ENCODE peak calls at places on chromosomes 11 and 22, in four cellular contexts. A, C, U and F are unnamed samples.

GRCh38 chr11:60634151-60634550 is 65.3 kb upstream of the MS4A8 start:
- DNase-seq in A (no peak), C (peak; percentile 66), U (no peak), F (no peak)

GRCh38 chr22:22877523-22878210 is 9.9 kb upstream of the IGLL5 start:
- DNase-seq in A (peak; percentile 45), C (peak; percentile 77), U (peak; percentile 85), F (peak; percentile 64)

GRCh38 chr22:17388235-17388634 is 19.0 kb downstream of the CECR2 start:
- DNase-seq in A (no peak), C (no peak), U (no peak), F (no peak)

GRCh38 chr22:27420186-27420816 is 381.3 kb downstream of the MN1 start:
- DNase-seq in A (peak; percentile 25), C (no peak), U (no peak), F (no peak)

GRCh38 chr11:35214792-35215193 is 75.8 kb downstream of the CD44 start:
- DNase-seq in A (peak; percentile 97), C (peak; percentile 66), U (peak; percentile 15), F (no peak)

GRCh38 chr11:128399186-128399585 is 188.2 kb downstream of the ETS1 start:
- DNase-seq in A (peak; percentile 87), C (no peak), U (no peak), F (no peak)

GRCh38 chr22:41939981-41940852 is 6.7 kb downstream of the CENPM start:
- DNase-seq in A (no peak), C (no peak), U (no peak), F (no peak)

GRCh38 chr22:48942698-48943566 is 884.7 kb downstream of the BRD1 start:
- DNase-seq in A (no peak), C (peak; percentile 10), U (no peak), F (no peak)

GRCh38 chr22:44309137-44309536 is 3.6 kb downstream of the SHISAL1 start:
- DNase-seq in A (peak; percentile 98), C (no peak), U (peak; percentile 52), F (no peak)

GRCh38 chr11:20050048-20050447 is 110.2 kb downstream of the DBX1 start:
- DNase-seq in A (no peak), C (no peak), U (no peak), F (no peak)

GRCh38 chr11:79950172-79950571 is 509.3 kb upstream of the TENM4 start:
- DNase-seq in A (no peak), C (no peak), U (no peak), F (no peak)

GRCh38 chr11:60777572-60777971 is 7.6 kb upstream of the MS4A10 start:
- DNase-seq in A (peak; percentile 82), C (no peak), U (peak; percentile 42), F (no peak)

GRCh38 chr11:66048525-66049313 is at the start of gene GAL3ST3:
- DNase-seq in A (no peak), C (peak; percentile 85), U (no peak), F (peak; percentile 66)

GRCh38 chr11:79174045-79175008 is 266.5 kb downstream of the TENM4 start:
- DNase-seq in A (peak; percentile 25), C (peak; percentile 62), U (peak; percentile 54), F (no peak)

GRCh38 chr22:37806409-37807338 is 1.1 kb upstream of the GCAT start:
- DNase-seq in A (peak; percentile 52), C (no peak), U (peak; percentile 37), F (no peak)

GRCh38 chr11:57974830-57975229 is 48.9 kb upstream of the OR9Q1 start:
- DNase-seq in A (no peak), C (no peak), U (peak; percentile 22), F (no peak)

GRCh38 chr22:22161924-22162851 is 82.4 kb upstream of the VPREB1 start:
- DNase-seq in A (no peak), C (no peak), U (no peak), F (no peak)

GRCh38 chr11:19200410-19201201 is 1.2 kb downstream of the CSRP3 start:
- DNase-seq in A (peak; percentile 70), C (no peak), U (no peak), F (no peak)

GRCh38 chr22:45585437-45585755 is 82.7 kb downstream of the FBLN1 start:
- DNase-seq in A (peak; percentile 65), C (no peak), U (no peak), F (no peak)

GRCh38 chr22:36328635-36329216 is 59.0 kb downstream of the MYH9 start:
- DNase-seq in A (peak; percentile 96), C (no peak), U (peak; percentile 90), F (no peak)
- H3K14ac ChIP-seq in A (peak overlapping the region; percentile 99), C (peak overlapping the region; percentile 79), U (peak overlapping the region; percentile 97), F (peak overlapping the region; percentile 59)

GRCh38 chr11:47552086-47552580 is 799 bp downstream of the CELF1 start:
- DNase-seq in A (peak; percentile 52), C (peak; percentile 51), U (peak; percentile 72), F (no peak)
- H2BK5ac ChIP-seq in A (peak overlapping the region; percentile 86), C (no peak overlapping the region), U (peak overlapping the region; percentile 53), F (peak overlapping the region; percentile 98)

GRCh38 chr22:49972163-49973017 is 11.8 kb downstream of the PIM3 start:
- DNase-seq in A (no peak), C (peak; percentile 38), U (no peak), F (no peak)

GRCh38 chr22:49973018-49973965 is 12.7 kb downstream of the PIM3 start:
- DNase-seq in A (no peak), C (peak; percentile 35), U (no peak), F (no peak)

GRCh38 chr22:49970528-49971231 is 10.1 kb downstream of the PIM3 start:
- DNase-seq in A (peak; percentile 97), C (peak; percentile 92), U (peak; percentile 95), F (peak; percentile 82)

GRCh38 chr22:49969751-49970527 is 9.4 kb downstream of the PIM3 start:
- DNase-seq in A (no peak), C (peak; percentile 25), U (no peak), F (no peak)

GRCh38 chr22:49971232-49972162 is 10.9 kb downstream of the PIM3 start:
- DNase-seq in A (no peak), C (peak; percentile 47), U (peak; percentile 53), F (no peak)
- H3K14ac ChIP-seq in A (peak overlapping the region; percentile 69), C (no peak overlapping the region), U (no peak overlapping the region), F (peak overlapping the region; percentile 94)

GRCh38 chr22:19067696-19068348 is 54.4 kb downstream of the DGCR2 start:
- DNase-seq in A (no peak), C (no peak), U (no peak), F (no peak)
- H2BK5ac ChIP-seq in A (no peak overlapping the region), C (no peak overlapping the region), U (no peak overlapping the region), F (no peak overlapping the region)

GRCh38 chr11:27700351-27701261 is at the start of gene BDNF:
- DNase-seq in A (peak; percentile 60), C (peak; percentile 58), U (peak; percentile 58), F (peak; percentile 45)
- H3K14ac ChIP-seq in A (peak within 1 kb of the TSS; percentile 98), C (peak within 1 kb of the TSS; percentile 63), U (no peak within 1 kb of the TSS), F (peak within 1 kb of the TSS; percentile 75)

GRCh38 chr11:130721736-130722135 is 194.5 kb downstream of the SNX19 start:
- DNase-seq in A (peak; percentile 67), C (no peak), U (peak; percentile 28), F (no peak)

GRCh38 chr11:130719516-130719915 is 196.8 kb downstream of the SNX19 start:
- DNase-seq in A (peak; percentile 71), C (no peak), U (peak; percentile 16), F (no peak)

GRCh38 chr11:130722401-130722800 is 193.9 kb downstream of the SNX19 start:
- DNase-seq in A (no peak), C (no peak), U (no peak), F (no peak)

GRCh38 chr11:130721282-130721681 is 195.0 kb downstream of the SNX19 start:
- DNase-seq in A (no peak), C (no peak), U (no peak), F (no peak)

GRCh38 chr11:130720232-130720787 is 196.0 kb downstream of the SNX19 start:
- DNase-seq in A (no peak), C (no peak), U (peak; percentile 70), F (no peak)
- H2BK5ac ChIP-seq in A (peak overlapping the region; percentile 62), C (no peak overlapping the region), U (no peak overlapping the region), F (peak overlapping the region; percentile 32)

GRCh38 chr22:50261615-50262459 is at the start of gene MAPK12:
- DNase-seq in A (no peak), C (peak; percentile 63), U (no peak), F (peak; percentile 71)
- H3K14ac ChIP-seq in A (peak within 1 kb of the TSS; percentile 91), C (peak within 1 kb of the TSS; percentile 64), U (no peak within 1 kb of the TSS), F (peak within 1 kb of the TSS; percentile 97)

DNA sequence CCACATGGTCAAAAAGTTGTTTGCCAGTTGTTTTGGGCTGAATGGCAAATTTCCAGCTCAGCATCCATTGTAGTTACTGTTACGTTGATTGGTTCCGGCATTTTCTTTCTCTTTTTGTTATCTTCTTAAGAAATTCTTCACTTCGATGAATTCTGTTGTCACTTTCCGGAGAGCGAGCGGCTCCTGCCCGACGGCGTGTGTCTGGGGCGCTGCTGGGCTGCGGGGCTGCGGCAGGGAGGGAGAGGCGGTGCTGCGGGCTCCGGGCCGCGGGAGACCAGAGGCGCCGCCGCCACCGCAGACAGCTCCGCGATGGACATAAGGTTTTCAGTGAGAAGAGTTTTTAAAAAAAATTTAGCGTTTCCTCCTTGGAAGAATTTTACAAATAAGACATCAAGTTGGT is 117.4 kb downstream of the RRM1 start:
- DNase-seq in A (no peak), C (peak; percentile 48), U (peak; percentile 5), F (peak; percentile 6)
- H2BK5ac ChIP-seq in A (no peak overlapping the region), C (no peak overlapping the region), U (no peak overlapping the region), F (no peak overlapping the region)

GRCh38 chr11:40998888-40999287 is 460.6 kb downstream of the LRRC4C start:
- DNase-seq in A (no peak), C (no peak), U (no peak), F (no peak)
- H3K14ac ChIP-seq in A (no peak overlapping the region), C (no peak overlapping the region), U (no peak overlapping the region), F (no peak overlapping the region)